ENCODE peak calls at places on chromosomes 1 and 21, in seven cellular contexts. O, B, Z, H, N, E and R are unnamed samples.

GRCh38 chr1:12587981-12588620 is 29.9 kb downstream of the DHRS3 start:
- DNase-seq in Z (no peak), E (no peak), H (no peak), B (no peak), O (no peak), N (no peak), R (no peak)

GRCh38 chr1:234862944-234863515 is 253.1 kb upstream of the IRF2BP2 start:
- DNase-seq in O (peak; percentile 46), Z (peak; percentile 47), H (peak; percentile 74), B (peak; percentile 80), E (no peak), N (no peak), R (no peak)

GRCh38 chr1:17831619-17832018 is 76.5 kb downstream of the ACTL8 start:
- DNase-seq in Z (no peak), O (no peak), E (no peak), H (peak; percentile 27), N (no peak), B (no peak), R (peak; percentile 22)

GRCh38 chr1:92994105-92994712 is 32.9 kb upstream of the DIPK1A start:
- DNase-seq in H (peak; percentile 92), Z (peak; percentile 35), N (peak; percentile 75), E (peak; percentile 32), O (peak; percentile 68), B (no peak), R (peak; percentile 31)

GRCh38 chr1:44662683-44663030 is 11.6 kb downstream of the TMEM53 start:
- DNase-seq in B (peak; percentile 66), Z (no peak), O (no peak), N (no peak), H (no peak), E (no peak), R (no peak)

GRCh38 chr1:155794605-155795265 is 62.3 kb downstream of the GON4L start:
- DNase-seq in B (no peak), O (no peak), N (no peak), Z (no peak), E (no peak), H (no peak), R (no peak)

GRCh38 chr1:227125929-227126545 is 185.9 kb downstream of the COQ8A start:
- DNase-seq in E (no peak), H (no peak), O (no peak), Z (no peak), B (no peak), N (no peak), R (peak; percentile 13)

GRCh38 chr21:41071410-41071809 is 96.5 kb upstream of the BACE2 start:
- DNase-seq in B (no peak), H (no peak), O (no peak), N (no peak), Z (no peak), E (no peak), R (peak; percentile 41)

GRCh38 chr1:223008808-223009207 is 134.2 kb downstream of the TLR5 start:
- DNase-seq in H (no peak), O (no peak), B (no peak), Z (no peak), E (no peak), N (no peak), R (no peak)

GRCh38 chr1:159933347-159933746 is 8.0 kb upstream of the TAGLN2 start:
- DNase-seq in O (no peak), N (no peak), B (no peak), H (no peak), E (no peak), Z (no peak), R (no peak)

GRCh38 chr1:28830814-28831213 is 18.8 kb downstream of the OPRD1 start:
- DNase-seq in O (no peak), Z (no peak), E (no peak), N (no peak), B (no peak), H (no peak), R (no peak)

GRCh38 chr21:16047857-16048256 is 318.1 kb downstream of the USP25 start:
- DNase-seq in N (no peak), O (no peak), H (no peak), B (no peak), Z (no peak), E (no peak), R (no peak)

GRCh38 chr1:15571266-15571665 is 13.6 kb downstream of the AGMAT start:
- DNase-seq in N (no peak), O (no peak), B (no peak), Z (no peak), H (no peak), E (no peak), R (no peak)

GRCh38 chr1:156476501-156477298 is 23.9 kb downstream of the MEF2D start:
- DNase-seq in Z (no peak), H (no peak), N (no peak), E (no peak), O (peak; percentile 57), B (no peak), R (no peak)

GRCh38 chr1:24562625-24563024 is 6.7 kb downstream of the NCMAP start:
- DNase-seq in H (no peak), O (no peak), E (no peak), N (no peak), B (peak; percentile 9), Z (peak; percentile 48), R (no peak)

GRCh38 chr1:152104854-152105253 is 10.4 kb downstream of the TCHH start:
- DNase-seq in N (no peak), H (no peak), Z (no peak), O (no peak), E (no peak), B (no peak), R (no peak)
- H3K27me3 ChIP-seq in N (peaks cover 14% of the 10 kb centered on the region), H (peaks cover 36% of the 10 kb centered on the region), Z (peaks cover 9% of the 10 kb centered on the region), O (no peaks in the 10 kb centered on the region), E (peaks cover 34% of the 10 kb centered on the region), B (peaks cover 78% of the 10 kb centered on the region), R (peaks cover 34% of the 10 kb centered on the region)

DNA sequence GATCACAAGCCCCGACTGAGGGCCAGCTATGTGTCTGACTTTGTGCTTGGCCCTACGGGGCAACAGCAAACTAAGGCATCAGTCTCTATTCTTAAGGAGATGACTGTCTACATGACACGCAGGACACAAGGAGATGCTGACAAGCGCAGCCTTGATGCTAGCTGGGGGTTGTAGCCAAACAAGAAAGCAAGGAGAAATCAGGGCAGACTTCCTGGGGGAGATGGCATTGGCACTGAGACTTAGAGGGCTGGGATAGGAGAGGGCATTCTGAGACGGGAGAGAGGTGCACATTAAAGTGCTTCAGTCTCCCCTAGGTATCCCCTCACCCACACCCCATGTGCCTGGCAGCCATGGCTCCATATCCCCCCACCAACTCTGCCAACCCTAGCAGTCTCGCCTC is 210.8 kb upstream of the POU3F1 start:
- DNase-seq in N (no peak), H (no peak), Z (no peak), O (no peak), B (no peak), E (no peak), R (no peak)
- H3K4me3 ChIP-seq in N (no peak overlapping the region), H (no peak overlapping the region), Z (no peak overlapping the region), O (no peak overlapping the region), B (no peak overlapping the region), E (no peak overlapping the region), R (no peak overlapping the region)

GRCh38 chr21:24265987-24266386 is 1341.3 kb downstream of the MRPL39 start:
- DNase-seq in N (no peak), E (no peak), B (no peak), Z (no peak), O (no peak), H (no peak), R (no peak)
- H3K27me3 ChIP-seq in N (no peaks in the 10 kb centered on the region), E (no peaks in the 10 kb centered on the region), B (no peaks in the 10 kb centered on the region), Z (no peaks in the 10 kb centered on the region), O (no peaks in the 10 kb centered on the region), H (no peaks in the 10 kb centered on the region), R (no peaks in the 10 kb centered on the region)

GRCh38 chr1:231844986-231845502 is 218.5 kb downstream of the DISC1 start:
- DNase-seq in Z (no peak), O (no peak), B (no peak), H (no peak), N (no peak), E (no peak), R (no peak)
- H3K4me3 ChIP-seq in Z (no peak overlapping the region), O (no peak overlapping the region), B (no peak overlapping the region), H (no peak overlapping the region), N (no peak overlapping the region), E (no peak overlapping the region), R (no peak overlapping the region)